ENCODE peak calls at places on chromosomes 11 and 22, in nine cellular contexts. S is stimulated activated effector memory CD8-positive, alpha-beta T cell treated with anti-CD3 and anti-CD28 coated beads, Interleukin-12 subunit alpha, Interleukin-12 subunit beta, amount 100 ng/mL, for 72 hours; Q is esophagus squamous epithelium; J is activated CD4-positive, CD25-positive, alpha-beta regulatory T cell; R is stimulated activated CD8-positive, alpha-beta memory T cell treated with anti-CD3 and anti-CD28 coated beads, Interleukin-2, amount 100 ng/mL, for 48 hours; O is NCI-H1092; L is activated T-cell treated with anti-CD3 and anti-CD28 coated beads, Interleukin-2, amount 50 U/mL, for 72 hours; E is choroid plexus epithelial cell; T is naive thymus-derived CD8-positive, alpha-beta T cell. P is an unnamed sample.

GRCh38 chr11:97739892-97740782 is 1280.6 kb upstream of the CNTN5 start:
- DNase-seq in S (no peak), Q (no peak), J (no peak), R (no peak), O (no peak), L (no peak), E (peak), T (no peak), P (no peak)

GRCh38 chr11:102604875-102605274 is 20.3 kb downstream of the MMP20 start:
- DNase-seq in S (no peak), Q (no peak), J (no peak), R (no peak), O (no peak), L (no peak), E (no peak), T (no peak), P (no peak)

GRCh38 chr11:88604255-88604654 is 266.7 kb upstream of the CTSC start:
- DNase-seq in S (no peak), Q (no peak), J (no peak), R (no peak), O (no peak), L (no peak), E (peak), T (no peak), P (no peak)

GRCh38 chr22:39487826-39488520 is 14.1 kb upstream of the MIEF1 start:
- DNase-seq in S (no peak), Q (no peak), J (no peak), R (no peak), O (no peak), L (no peak), E (no peak), T (no peak), P (no peak)

GRCh38 chr22:29380032-29380781 is 8.2 kb downstream of the AP1B1 start:
- DNase-seq in S (no peak), Q (no peak), J (no peak), R (no peak), O (no peak), L (no peak), E (no peak), T (no peak), P (no peak)

GRCh38 chr22:40727607-40728325 is 48.5 kb downstream of the MCHR1 start:
- DNase-seq in S (no peak), Q (no peak), J (no peak), R (no peak), O (no peak), L (no peak), E (no peak), T (no peak), P (no peak)

GRCh38 chr11:34501500-34501899 is 12.1 kb downstream of the ELF5 start:
- DNase-seq in S (no peak), Q (no peak), J (no peak), R (no peak), O (no peak), L (no peak), E (peak), T (no peak), P (peak)

GRCh38 chr11:119263352-119263940 is 53.5 kb downstream of the MCAM start:
- DNase-seq in S (no peak), Q (no peak), J (no peak), R (no peak), O (no peak), L (no peak), E (peak), T (no peak), P (no peak)

GRCh38 chr11:111107501-111107900 is 138.0 kb upstream of the POU2AF2 start:
- DNase-seq in S (no peak), Q (no peak), J (no peak), R (no peak), O (no peak), L (no peak), E (no peak), T (no peak), P (no peak)

GRCh38 chr11:47257518-47258316 is at the start of gene NR1H3:
- DNase-seq in S (no peak), Q (peak), J (no peak), R (no peak), O (no peak), L (no peak), E (peak), T (no peak), P (peak)

GRCh38 chr11:66727883-66728759 is 895 bp downstream of the SPTBN2 start:
- DNase-seq in S (no peak), Q (no peak), J (no peak), R (no peak), O (peak), L (peak), E (no peak), T (no peak), P (no peak)

GRCh38 chr22:30968015-30968923 is at the start of gene MORC2:
- DNase-seq in S (no peak), Q (no peak), J (no peak), R (no peak), O (no peak), L (no peak), E (peak), T (no peak), P (no peak)

P was measured in brain microvascular endothelial cell.